ENCODE peak calls at places on chromosome 6, in four cellular contexts. S is K562, C is HepG2, M is GM12878. R is an unnamed sample.

GRCh38 chr6:142846883-142847287 is 98.1 kb downstream of the HIVEP2 start:
- DNase-seq in S (no peak), C (peak), M (no peak), R (peak)

GRCh38 chr6:45476341-45476740 is 98.6 kb upstream of the SUPT3H start:
- DNase-seq in S (no peak), C (no peak), M (no peak), R (no peak)

GRCh38 chr6:54267798-54268197 is 40.4 kb upstream of the TINAG start:
- DNase-seq in S (peak), C (peak), M (no peak), R (peak)

GRCh38 chr6:2731281-2731909 is 19.3 kb downstream of the MYLK4 start:
- DNase-seq in S (no peak), C (no peak), M (no peak), R (no peak)

GRCh38 chr6:37988131-37988530 is 168.6 kb downstream of the ZFAND3 start:
- DNase-seq in S (no peak), C (peak), M (no peak), R (no peak)

GRCh38 chr6:8375916-8376315 is 59.4 kb downstream of the SLC35B3 start:
- DNase-seq in S (no peak), C (no peak), M (no peak), R (no peak)

GRCh38 chr6:32852844-32853540 is 512 bp downstream of the TAP1 start:
- DNase-seq in S (no peak), C (no peak), M (no peak), R (no peak)

GRCh38 chr6:53654745-53655240 is 10.8 kb downstream of the KLHL31 start:
- DNase-seq in S (no peak), C (no peak), M (no peak), R (no peak)

GRCh38 chr6:146546440-146546839 is 2.8 kb downstream of the RAB32 start:
- DNase-seq in S (no peak), C (peak), M (no peak), R (no peak)

GRCh38 chr6:28643017-28643740 is 117.5 kb downstream of the GPX5 start:
- DNase-seq in S (peak), C (peak), M (peak), R (peak)

GRCh38 chr6:83057705-83058321 is 7.8 kb downstream of the UBE3D start:
- DNase-seq in S (peak), C (peak), M (no peak), R (peak)

GRCh38 chr6:9711313-9711712 is 703.6 kb downstream of the TFAP2A start:
- DNase-seq in S (no peak), C (no peak), M (no peak), R (no peak)

GRCh38 chr6:165573671-165574070 is 89.4 kb downstream of the PDE10A start:
- DNase-seq in S (no peak), C (no peak), M (no peak), R (peak)

GRCh38 chr6:15501806-15502450 is 160.9 kb downstream of the DTNBP1 start:
- DNase-seq in S (no peak), C (no peak), M (no peak), R (no peak)

GRCh38 chr6:44076366-44077200 is 50.7 kb downstream of the MRPL14 start:
- DNase-seq in S (peak), C (no peak), M (no peak), R (peak)

GRCh38 chr6:44177691-44178423 is 19.2 kb downstream of the CAPN11 start:
- DNase-seq in S (no peak), C (no peak), M (no peak), R (no peak)

GRCh38 chr6:89146748-89147715 is 1.2 kb downstream of the PM20D2 start:
- DNase-seq in S (no peak), C (peak), M (no peak), R (peak)

GRCh38 chr6:157326979-157327378 is 3.7 kb upstream of the TMEM242 start:
- DNase-seq in S (no peak), C (peak), M (no peak), R (no peak)

GRCh38 chr6:119323478-119323877 is 26.1 kb downstream of the MAN1A1 start:
- DNase-seq in S (no peak), C (no peak), M (no peak), R (no peak)

GRCh38 chr6:157513619-157514485 is 132.9 kb downstream of the ZDHHC14 start:
- DNase-seq in S (no peak), C (no peak), M (no peak), R (no peak)

GRCh38 chr6:122730775-122731386 is 48.6 kb upstream of the FABP7 start:
- DNase-seq in S (peak), C (peak), M (no peak), R (peak)

GRCh38 chr6:162485464-162485863 is 242.1 kb downstream of the PRKN start:
- DNase-seq in S (no peak), C (no peak), M (no peak), R (no peak)

GRCh38 chr6:90982051-90982450 is 395.2 kb upstream of the MAP3K7 start:
- DNase-seq in S (no peak), C (no peak), M (no peak), R (peak)

GRCh38 chr6:150503041-150503440 is 96.6 kb upstream of the PLEKHG1 start:
- DNase-seq in S (no peak), C (no peak), M (no peak), R (no peak)

GRCh38 chr6:38149526-38149925 is 330.0 kb downstream of the ZFAND3 start:
- DNase-seq in S (no peak), C (no peak), M (no peak), R (no peak)

GRCh38 chr6:30556714-30556963 is 350 bp upstream of the GNL1 start:
- DNase-seq in S (no peak), C (no peak), M (no peak), R (no peak)

GRCh38 chr6:145206247-145206907 is 528.9 kb downstream of the EPM2A start:
- DNase-seq in S (no peak), C (no peak), M (no peak), R (peak)

GRCh38 chr6:17101422-17102257 is at the start of gene STMND1:
- DNase-seq in S (no peak), C (no peak), M (no peak), R (peak)

DNA sequence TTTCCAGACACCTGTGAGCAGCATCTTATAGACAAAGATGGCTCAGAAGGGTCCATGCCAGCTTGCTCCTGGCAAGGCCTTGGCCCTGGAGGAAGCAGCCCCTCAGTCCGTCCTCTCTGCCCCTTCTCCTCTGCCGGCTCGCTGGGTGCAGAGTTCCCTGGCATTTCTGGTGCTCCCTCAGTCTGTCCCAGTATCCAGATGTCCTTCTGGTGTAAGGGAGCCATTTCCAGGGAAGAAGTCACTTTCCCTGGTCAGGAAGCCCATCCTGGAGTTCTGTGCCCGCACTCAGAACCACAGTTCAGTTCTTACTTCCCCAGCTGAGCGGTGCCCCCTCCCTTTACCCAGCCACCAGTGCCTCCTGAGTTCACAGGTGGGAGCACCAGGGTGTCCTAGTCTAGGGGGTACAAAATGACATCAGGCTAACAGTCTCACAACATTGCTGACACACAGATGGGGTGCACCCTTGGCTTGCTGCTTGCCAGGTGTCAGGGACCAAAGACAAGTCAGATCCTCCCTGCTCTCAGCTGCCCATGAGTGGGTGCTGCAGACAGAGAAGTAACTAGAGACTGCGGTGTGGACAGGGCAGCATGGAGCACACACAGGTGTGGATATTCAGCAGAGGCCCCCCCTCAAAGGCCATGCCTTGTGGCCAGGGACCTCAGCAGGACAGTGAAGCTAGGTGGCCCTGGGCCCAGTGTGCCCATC is 110.1 kb upstream of the FRMD1 start:
- DNase-seq in S (no peak), C (no peak), M (no peak), R (no peak)
- TF ChIP-seq FOXM1 in S (no peak), C (no peak), M (no peak), R (no peak)

GRCh38 chr6:170178561-170179477 is 112.1 kb downstream of the DLL1 start:
- DNase-seq in S (no peak), C (no peak), M (no peak), R (no peak)
- TF ChIP-seq BHLHE40 in S (no peak), C (no peak), M (no peak), R (no peak)

DNA sequence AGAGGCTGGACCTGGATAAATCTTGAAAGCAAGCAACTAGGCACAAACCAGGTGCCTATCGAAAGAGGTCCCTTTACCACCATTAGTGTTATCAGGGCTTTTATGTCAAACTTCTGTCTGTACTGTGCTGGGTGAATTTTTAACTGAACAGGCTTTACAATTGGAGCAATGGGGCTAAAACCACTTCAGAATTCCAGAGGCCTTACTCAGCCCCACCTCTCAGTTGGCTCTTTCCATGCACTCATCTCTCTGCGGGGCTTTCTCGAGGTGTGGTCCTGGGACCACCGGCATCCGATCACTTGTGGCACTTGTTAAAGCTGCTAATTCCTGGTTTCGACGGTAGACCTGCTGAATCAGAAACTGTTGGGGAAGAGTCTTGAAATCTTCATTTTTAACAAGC is 232.5 kb downstream of the SOX4 start:
- DNase-seq in S (no peak), C (peak), M (no peak), R (no peak)
- TF ChIP-seq FOXM1 in S (no peak), C (no peak), M (no peak), R (no peak)

DNA sequence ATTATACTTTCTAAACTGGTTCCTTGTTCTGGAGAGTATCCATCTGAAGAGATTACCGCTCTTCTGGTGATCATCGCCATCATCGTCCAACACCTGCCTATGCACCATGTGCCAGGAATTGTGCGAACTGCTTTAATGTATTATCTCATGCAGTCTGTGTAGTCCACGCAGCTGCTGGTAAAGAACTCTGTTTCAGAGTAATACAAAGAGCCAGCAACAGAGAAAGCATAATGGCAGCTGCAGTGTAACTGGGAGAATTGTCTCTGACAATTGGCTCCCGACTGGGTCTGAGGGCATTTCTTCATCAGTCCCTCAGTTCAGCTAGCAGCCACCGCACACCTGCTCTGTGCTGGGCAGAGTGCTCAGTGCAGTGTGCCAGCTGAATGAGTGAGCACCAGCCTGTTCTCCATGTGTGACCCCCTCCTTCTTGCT is 383.4 kb downstream of the GRIK2 start:
- DNase-seq in S (no peak), C (no peak), M (no peak), R (no peak)
- TF ChIP-seq BHLHE40 in S (no peak), C (no peak), M (no peak), R (no peak)

DNA sequence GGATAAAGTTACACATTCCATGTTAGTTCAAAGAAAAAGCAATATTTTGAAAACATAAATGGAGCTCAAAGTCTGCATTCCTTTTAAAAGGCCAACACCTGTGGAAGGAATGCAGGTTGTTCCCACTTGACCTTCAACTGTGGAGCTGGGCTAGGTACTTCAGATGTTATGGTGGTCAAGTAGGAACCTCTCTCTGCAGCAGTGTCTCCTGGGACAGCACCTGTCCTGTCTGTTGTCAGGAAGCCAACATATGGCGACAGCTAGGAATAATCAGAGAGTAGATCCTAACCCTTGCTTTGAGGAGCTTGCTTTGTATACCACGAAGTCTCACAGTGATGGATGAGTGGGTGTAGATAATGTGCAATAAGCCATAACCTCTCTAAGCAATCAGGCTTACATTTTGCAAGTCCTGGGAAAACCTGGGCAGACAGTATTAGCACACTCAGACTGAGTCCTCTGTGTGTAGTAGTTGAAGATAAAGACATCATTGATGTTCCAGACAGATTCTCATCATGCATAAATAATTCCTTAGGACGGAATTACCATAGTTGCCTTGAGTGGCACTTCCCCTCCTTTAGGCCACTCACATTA is 347.5 kb downstream of the PRL start:
- DNase-seq in S (no peak), C (peak), M (no peak), R (no peak)
- TF ChIP-seq FOXM1 in S (no peak), C (no peak), M (no peak), R (no peak)

GRCh38 chr6:148750826-148751225 is 4.0 kb downstream of the UST start:
- DNase-seq in S (no peak), C (no peak), M (no peak), R (no peak)
- TF ChIP-seq BHLHE40 in S (no peak), C (no peak), M (no peak), R (no peak)

GRCh38 chr6:155791891-155792290 is 336.3 kb upstream of the NOX3 start:
- DNase-seq in S (no peak), C (no peak), M (no peak), R (no peak)
- TF ChIP-seq FOXM1 in S (no peak), C (no peak), M (no peak), R (no peak)